ENCODE peak calls at places on chromosomes 3 and 15, in seven cellular contexts. E, V, H, O, A, G and C are unnamed samples.

GRCh38 chr15:35491173-35491572 is 54.8 kb downstream of the DPH6 start:
- DNase-seq in E (no peak), V (no peak), H (no peak), O (no peak), A (no peak), G (no peak), C (no peak)

GRCh38 chr15:94004697-94005096 is 226.7 kb upstream of the MCTP2 start:
- DNase-seq in E (no peak), V (no peak), H (no peak), O (no peak), A (no peak), G (no peak), C (no peak)

GRCh38 chr3:41933154-41933676 is 28.7 kb downstream of the ULK4 start:
- DNase-seq in E (no peak), V (no peak), H (no peak), O (no peak), A (no peak), G (no peak), C (no peak)

GRCh38 chr15:99509686-99510461 is 55.9 kb upstream of the MEF2A start:
- DNase-seq in E (no peak), V (no peak), H (no peak), O (no peak), A (no peak), G (no peak), C (no peak)

GRCh38 chr3:195438371-195438770 is 4.4 kb downstream of the ACAP2 start:
- DNase-seq in E (no peak), V (no peak), H (no peak), O (no peak), A (peak), G (no peak), C (no peak)

GRCh38 chr3:103440539-103441113 is 1005.8 kb downstream of the ZPLD1 start:
- DNase-seq in E (no peak), V (no peak), H (no peak), O (no peak), A (peak), G (no peak), C (no peak)

GRCh38 chr3:106018929-106019328 is 150.1 kb upstream of the CBLB start:
- DNase-seq in E (no peak), V (no peak), H (no peak), O (no peak), A (no peak), G (no peak), C (no peak)

GRCh38 chr15:67836955-67837354 is 2.9 kb downstream of the RNU6-1 start:
- DNase-seq in E (no peak), V (no peak), H (no peak), O (no peak), A (no peak), G (no peak), C (no peak)

GRCh38 chr3:139534992-139535879 is 4.3 kb downstream of the RBP1 start:
- DNase-seq in E (peak), V (peak), H (no peak), O (peak), A (no peak), G (no peak), C (no peak)

GRCh38 chr3:151228291-151229125 is 25.5 kb upstream of the GPR171 start:
- DNase-seq in E (no peak), V (peak), H (no peak), O (no peak), A (no peak), G (no peak), C (no peak)

GRCh38 chr15:91887921-91888373 is 34.4 kb downstream of the SLCO3A1 start:
- DNase-seq in E (no peak), V (no peak), H (no peak), O (no peak), A (no peak), G (no peak), C (no peak)

GRCh38 chr3:79651536-79652065 is 116.2 kb downstream of the ROBO1 start:
- DNase-seq in E (no peak), V (no peak), H (no peak), O (no peak), A (no peak), G (no peak), C (no peak)

GRCh38 chr3:55412580-55412979 is 74.5 kb downstream of the WNT5A start:
- DNase-seq in E (no peak), V (no peak), H (no peak), O (no peak), A (no peak), G (no peak), C (no peak)

GRCh38 chr3:53436828-53437227 is 57.6 kb upstream of the CACNA1D start:
- DNase-seq in E (no peak), V (no peak), H (no peak), O (no peak), A (no peak), G (no peak), C (no peak)

GRCh38 chr3:171284308-171285075 is 175.7 kb downstream of the TNIK start:
- DNase-seq in E (peak), V (no peak), H (peak), O (no peak), A (peak), G (peak), C (no peak)

GRCh38 chr3:152718810-152719209 is 116.1 kb upstream of the P2RY1 start:
- DNase-seq in E (no peak), V (no peak), H (no peak), O (no peak), A (no peak), G (no peak), C (no peak)

GRCh38 chr3:168467085-168467714 is 371.5 kb upstream of the GOLIM4 start:
- DNase-seq in E (peak), V (no peak), H (peak), O (no peak), A (no peak), G (no peak), C (peak)

GRCh38 chr3:176578316-176578715 is 619.0 kb downstream of the TBL1XR1 start:
- DNase-seq in E (no peak), V (no peak), H (no peak), O (no peak), A (no peak), G (no peak), C (no peak)

GRCh38 chr3:10646531-10647335 is 141.3 kb upstream of the ATP2B2 start:
- DNase-seq in E (no peak), V (no peak), H (no peak), O (no peak), A (no peak), G (no peak), C (no peak)

GRCh38 chr3:74883690-74884089 is 269.2 kb upstream of the CNTN3 start:
- DNase-seq in E (peak), V (peak), H (no peak), O (no peak), A (no peak), G (peak), C (peak)

GRCh38 chr3:24678021-24678420 is 183.4 kb upstream of the THRB start:
- DNase-seq in E (no peak), V (no peak), H (no peak), O (no peak), A (no peak), G (no peak), C (no peak)

GRCh38 chr3:930866-931265 is 162.0 kb upstream of the CNTN6 start:
- DNase-seq in E (no peak), V (no peak), H (no peak), O (no peak), A (no peak), G (no peak), C (no peak)

GRCh38 chr3:50297384-50297775 is 1.8 kb downstream of the HYAL3 start:
- DNase-seq in E (no peak), V (no peak), H (no peak), O (no peak), A (no peak), G (no peak), C (no peak)

GRCh38 chr3:82001276-82001953 is 240.0 kb upstream of the GBE1 start:
- DNase-seq in E (no peak), V (no peak), H (no peak), O (no peak), A (no peak), G (no peak), C (no peak)

GRCh38 chr3:108493862-108494261 is 16.5 kb downstream of the MYH15 start:
- DNase-seq in E (peak), V (no peak), H (no peak), O (no peak), A (peak), G (no peak), C (no peak)

GRCh38 chr15:99409560-99409959 is 156.2 kb upstream of the MEF2A start:
- DNase-seq in E (no peak), V (no peak), H (no peak), O (no peak), A (no peak), G (no peak), C (no peak)

GRCh38 chr3:136728918-136729317 is 23.3 kb downstream of the STAG1 start:
- DNase-seq in E (no peak), V (no peak), H (no peak), O (no peak), A (no peak), G (no peak), C (peak)

GRCh38 chr15:28984421-28985375 is 98.9 kb downstream of the APBA2 start:
- DNase-seq in E (peak), V (peak), H (no peak), O (peak), A (no peak), G (no peak), C (no peak)

GRCh38 chr3:42720126-42720525 is 17.5 kb upstream of the HHATL start:
- DNase-seq in E (no peak), V (no peak), H (no peak), O (no peak), A (no peak), G (no peak), C (no peak)

GRCh38 chr3:9765865-9766264 is 3.9 kb downstream of the CAMK1 start:
- DNase-seq in E (peak), V (no peak), H (no peak), O (peak), A (no peak), G (no peak), C (no peak)

GRCh38 chr3:17901893-17902292 is 159.5 kb upstream of the TBC1D5 start:
- DNase-seq in E (no peak), V (no peak), H (no peak), O (no peak), A (no peak), G (no peak), C (no peak)

GRCh38 chr3:190558796-190559195 is 44.9 kb downstream of the IL1RAP start:
- DNase-seq in E (no peak), V (no peak), H (no peak), O (no peak), A (no peak), G (no peak), C (no peak)

GRCh38 chr3:72492240-72492639 is 356.0 kb downstream of the SHQ1 start:
- DNase-seq in E (no peak), V (no peak), H (no peak), O (no peak), A (no peak), G (no peak), C (no peak)

GRCh38 chr3:14423197-14423743 is 20.9 kb downstream of the SLC6A6 start:
- DNase-seq in E (no peak), V (peak), H (no peak), O (no peak), A (no peak), G (no peak), C (no peak)

GRCh38 chr3:14425574-14426304 is 23.3 kb downstream of the SLC6A6 start:
- DNase-seq in E (no peak), V (no peak), H (no peak), O (no peak), A (no peak), G (no peak), C (no peak)

GRCh38 chr3:14423963-14424362 is 21.6 kb downstream of the SLC6A6 start:
- DNase-seq in E (no peak), V (no peak), H (no peak), O (no peak), A (no peak), G (no peak), C (no peak)

GRCh38 chr3:14426305-14426620 is 23.9 kb downstream of the SLC6A6 start:
- DNase-seq in E (no peak), V (no peak), H (no peak), O (no peak), A (no peak), G (no peak), C (no peak)

DNA sequence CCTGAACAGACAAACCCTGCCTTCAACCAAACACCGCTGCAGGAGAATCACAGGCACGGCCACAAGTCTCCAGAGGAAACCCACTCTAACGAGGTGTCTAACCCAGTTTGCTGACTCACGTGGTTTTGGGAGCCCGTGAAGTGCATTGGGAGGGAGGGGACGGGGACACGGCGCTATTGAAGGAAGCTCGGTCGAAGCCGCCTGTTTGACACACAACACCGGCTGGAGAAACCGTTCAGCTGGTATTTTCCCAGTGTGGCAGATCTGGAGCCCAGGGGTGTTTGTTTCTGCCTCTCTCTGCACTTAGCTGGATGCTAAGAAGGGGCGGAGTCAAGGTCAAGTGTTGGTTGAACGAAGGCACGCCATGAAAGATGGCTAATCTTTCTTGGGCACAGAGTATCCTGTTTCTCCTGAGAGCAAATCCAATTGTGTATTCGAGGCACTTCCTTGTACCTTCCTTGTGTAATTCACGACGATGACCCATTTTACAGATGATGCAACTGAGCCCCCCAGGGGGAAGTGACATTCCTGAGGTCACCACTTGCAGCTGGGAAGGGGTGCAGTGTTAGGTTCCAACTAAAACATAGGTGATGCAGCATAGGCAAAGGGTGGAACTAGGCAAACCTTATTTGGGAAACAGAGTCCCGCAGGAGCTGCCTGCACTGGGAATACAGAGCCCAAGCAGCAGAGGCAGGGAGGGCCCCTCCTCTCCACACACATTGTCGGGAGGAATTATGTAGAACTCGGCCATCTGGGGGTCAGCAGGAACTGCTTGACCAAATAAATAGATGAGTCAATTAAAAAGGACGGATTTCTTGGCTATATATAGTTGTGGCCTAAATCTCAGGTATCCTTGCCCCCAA is 22.5 kb downstream of the SLC6A6 start:
- DNase-seq in E (no peak), V (no peak), H (no peak), O (peak), A (no peak), G (no peak), C (no peak)
- H3K9ac ChIP-seq in E (no peak), V (no peak), H (no peak), O (peak), A (no peak), G (no peak), C (no peak)

GRCh38 chr15:73952171-73952912 is 26.1 kb downstream of the LOXL1 start:
- DNase-seq in E (peak), V (no peak), H (no peak), O (no peak), A (no peak), G (no peak), C (no peak)
- TF ChIP-seq YY1 in E (no peak), V (no peak), H (no peak), O (no peak), A (no peak), G (no peak), C (no peak)

DNA sequence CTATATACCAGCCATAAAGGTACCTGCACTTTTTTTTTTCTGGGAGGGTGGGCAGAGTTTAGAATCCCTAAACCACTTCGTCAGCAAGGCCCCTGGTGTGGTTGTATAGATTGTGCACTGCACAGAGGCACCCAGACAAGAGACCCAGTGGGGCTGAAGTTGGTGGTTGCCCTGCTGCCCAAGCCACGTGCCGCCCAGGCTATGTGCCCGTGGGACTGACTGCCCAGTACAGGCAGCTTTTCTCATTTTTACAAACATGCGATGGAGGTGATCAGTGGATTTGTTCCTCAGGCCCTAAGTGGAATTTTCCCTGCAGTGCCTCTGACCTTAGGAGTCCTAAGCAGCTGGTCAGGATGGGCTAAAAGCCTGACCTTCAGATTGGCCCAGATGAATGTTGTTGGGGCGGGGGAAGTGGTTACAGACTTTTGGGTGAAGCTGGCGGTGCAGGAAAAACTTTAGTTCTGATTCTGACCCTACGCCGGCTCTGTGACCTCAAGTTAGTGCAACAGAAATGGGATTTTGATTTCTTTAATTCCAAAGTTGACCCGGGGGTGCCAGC is 34.9 kb upstream of the LIMD1 start:
- DNase-seq in E (no peak), V (no peak), H (no peak), O (no peak), A (no peak), G (no peak), C (no peak)
- H3K9ac ChIP-seq in E (no peak), V (no peak), H (no peak), O (no peak), A (no peak), G (no peak), C (no peak)

GRCh38 chr15:88241060-88241459 is 15.5 kb downstream of the NTRK3 start:
- DNase-seq in E (no peak), V (no peak), H (no peak), O (no peak), A (no peak), G (no peak), C (no peak)

GRCh38 chr15:88238618-88239430 is 17.7 kb downstream of the NTRK3 start:
- DNase-seq in E (no peak), V (no peak), H (no peak), O (no peak), A (no peak), G (no peak), C (no peak)

GRCh38 chr15:88243156-88243555 is 13.4 kb downstream of the NTRK3 start:
- DNase-seq in E (no peak), V (no peak), H (no peak), O (no peak), A (no peak), G (no peak), C (no peak)

GRCh38 chr15:88242586-88242985 is 14.0 kb downstream of the NTRK3 start:
- DNase-seq in E (no peak), V (no peak), H (no peak), O (no peak), A (no peak), G (no peak), C (no peak)

DNA sequence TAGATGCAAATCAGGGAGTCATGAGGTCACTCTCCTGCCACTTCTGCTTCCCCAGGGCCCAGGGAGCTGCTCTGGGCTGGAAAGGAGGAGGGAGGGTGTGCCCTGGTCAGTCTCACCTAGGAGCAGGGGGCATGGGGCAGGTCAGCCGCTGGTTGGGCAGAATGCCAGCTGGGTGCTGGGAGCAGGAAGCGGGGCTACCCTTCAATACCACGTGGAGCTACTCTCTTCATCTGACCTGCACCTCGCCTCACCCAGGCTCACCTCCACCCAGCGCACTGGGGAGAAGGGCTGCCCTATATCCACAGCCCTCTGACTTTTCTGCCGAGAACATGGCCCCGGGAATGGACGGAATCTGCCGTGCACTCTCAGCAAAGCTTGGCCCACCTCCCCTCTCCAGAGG is 15.1 kb downstream of the NTRK3 start:
- DNase-seq in E (no peak), V (no peak), H (no peak), O (no peak), A (no peak), G (no peak), C (no peak)
- TF ChIP-seq YY1 in E (no peak), V (no peak), H (no peak), O (no peak), A (no peak), G (no peak), C (no peak)

GRCh38 chr15:33326908-33327307 is 16.1 kb downstream of the RYR3 start:
- DNase-seq in E (no peak), V (no peak), H (no peak), O (no peak), A (no peak), G (no peak), C (no peak)
- H3K9ac ChIP-seq in E (no peak), V (no peak), H (no peak), O (no peak), A (no peak), G (no peak), C (no peak)

GRCh38 chr3:130661116-130661515 is 85.5 kb downstream of the PIK3R4 start:
- DNase-seq in E (no peak), V (no peak), H (no peak), O (no peak), A (no peak), G (no peak), C (no peak)

GRCh38 chr3:130658666-130659065 is 88.0 kb downstream of the PIK3R4 start:
- DNase-seq in E (no peak), V (no peak), H (no peak), O (no peak), A (no peak), G (no peak), C (no peak)

GRCh38 chr3:130656627-130657026 is 90.0 kb downstream of the PIK3R4 start:
- DNase-seq in E (no peak), V (no peak), H (no peak), O (no peak), A (no peak), G (no peak), C (no peak)

GRCh38 chr3:130662407-130663028 is 84.1 kb downstream of the PIK3R4 start:
- DNase-seq in E (no peak), V (no peak), H (no peak), O (no peak), A (no peak), G (no peak), C (no peak)
- TF ChIP-seq YY1 in E (no peak), V (no peak), H (no peak), O (no peak), A (no peak), G (no peak), C (no peak)

DNA sequence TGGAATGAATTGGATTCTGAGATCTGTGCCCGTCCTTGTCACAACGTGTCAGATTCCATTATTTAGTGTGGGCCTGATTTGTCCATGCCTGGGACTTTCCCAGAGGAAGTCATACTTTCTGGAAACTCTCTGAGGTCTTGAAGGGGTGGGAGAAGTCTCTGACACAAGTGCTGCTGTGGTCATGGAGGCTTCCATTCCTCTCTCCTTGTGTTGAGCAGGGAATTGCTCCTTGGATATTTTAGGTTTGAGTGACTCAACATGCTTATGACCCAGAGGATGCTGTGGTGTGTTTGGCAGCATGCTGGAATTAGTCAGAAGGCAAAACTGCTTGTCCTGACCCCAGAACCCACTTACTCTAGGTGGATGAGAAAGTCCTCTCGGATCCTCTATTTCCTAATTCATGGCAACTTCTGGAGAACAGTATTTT is 132.1 kb downstream of the LPP start:
- DNase-seq in E (no peak), V (no peak), H (no peak), O (no peak), A (peak), G (no peak), C (no peak)
- H3K9ac ChIP-seq in E (peak), V (no peak), H (no peak), O (no peak), A (peak), G (no peak), C (no peak)